ENCODE peak calls at places on chromosomes 4 and X, in four cellular contexts. One of them, this sample, is unnamed.

GRCh38 chr4:185695743-185696142 is 116.3 kb downstream of the SORBS2 start:
- DNase-seq in HepG2: no peak
- DNase-seq in K562: no peak
- DNase-seq in HCT116: no peak
- DNase-seq in this sample: no peak

GRCh38 chr4:140047017-140047640 is 106.9 kb downstream of the MAML3 start:
- DNase-seq in HepG2: no peak
- DNase-seq in K562: no peak
- DNase-seq in HCT116: no peak
- DNase-seq in this sample: no peak

GRCh38 chrX:3516051-3516541 is 169.6 kb upstream of the MXRA5 start:
- DNase-seq in HepG2: no peak
- DNase-seq in K562: no peak
- DNase-seq in HCT116: no peak
- DNase-seq in this sample: no peak

GRCh38 chr4:32136081-32136787 is 1416.1 kb downstream of the PCDH7 start:
- DNase-seq in HepG2: no peak
- DNase-seq in K562: no peak
- DNase-seq in HCT116: no peak
- DNase-seq in this sample: no peak

GRCh38 chrX:40130207-40130606 is 32.4 kb upstream of the BCOR start:
- DNase-seq in HepG2: no peak
- DNase-seq in K562: no peak
- DNase-seq in HCT116: peak; percentile 37
- DNase-seq in this sample: no peak

GRCh38 chrX:148133099-148133725 is 152.1 kb downstream of the FMR1NB start:
- DNase-seq in HepG2: no peak
- DNase-seq in K562: no peak
- DNase-seq in HCT116: no peak
- DNase-seq in this sample: no peak

GRCh38 chr4:93760284-93760683 is 68.3 kb upstream of the ATOH1 start:
- DNase-seq in HepG2: no peak
- DNase-seq in K562: no peak
- DNase-seq in HCT116: no peak
- DNase-seq in this sample: no peak

GRCh38 chr4:122966201-122966600 is 43.8 kb upstream of the NUDT6 start:
- DNase-seq in HepG2: no peak
- DNase-seq in K562: no peak
- DNase-seq in HCT116: no peak
- DNase-seq in this sample: no peak

GRCh38 chr4:108215055-108215454 is 46.3 kb upstream of the LEF1 start:
- DNase-seq in HepG2: peak; percentile 9
- DNase-seq in K562: no peak
- DNase-seq in HCT116: no peak
- DNase-seq in this sample: no peak

GRCh38 chr4:132792305-132792704 is 356.8 kb upstream of the PCDH10 start:
- DNase-seq in HepG2: no peak
- DNase-seq in K562: no peak
- DNase-seq in HCT116: no peak
- DNase-seq in this sample: no peak

GRCh38 chr4:165394275-165394674 is 15.5 kb downstream of the CPE start:
- DNase-seq in HepG2: no peak
- DNase-seq in K562: no peak
- DNase-seq in HCT116: no peak
- DNase-seq in this sample: no peak

DNA sequence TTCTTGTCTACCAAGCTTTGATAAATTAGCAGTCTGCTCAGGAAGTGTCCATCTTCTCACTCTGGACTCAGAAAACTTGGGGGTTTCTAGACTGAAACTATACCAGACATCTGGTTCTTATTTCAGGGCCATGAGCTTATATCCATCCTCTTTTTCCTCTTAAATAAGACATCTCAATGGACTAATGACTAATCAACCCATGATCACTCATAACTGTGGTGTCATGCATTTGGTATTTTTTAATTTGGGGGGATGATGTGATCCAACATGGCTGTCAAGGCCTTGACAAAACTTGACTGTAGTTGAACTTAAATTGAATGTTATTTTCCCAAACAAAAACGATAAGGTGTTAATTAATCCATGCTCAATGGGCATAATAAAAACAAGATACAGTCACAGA is 87.8 kb downstream of the GPRASP3 start:
- DNase-seq in HepG2: no peak
- DNase-seq in K562: no peak
- DNase-seq in HCT116: no peak
- DNase-seq in this sample: no peak
- TF ChIP-seq SP1 in HepG2: no peak
- TF ChIP-seq SP1 in K562: no peak
- TF ChIP-seq SP1 in HCT116: no peak
- TF ChIP-seq SP1 in this sample: no peak

DNA sequence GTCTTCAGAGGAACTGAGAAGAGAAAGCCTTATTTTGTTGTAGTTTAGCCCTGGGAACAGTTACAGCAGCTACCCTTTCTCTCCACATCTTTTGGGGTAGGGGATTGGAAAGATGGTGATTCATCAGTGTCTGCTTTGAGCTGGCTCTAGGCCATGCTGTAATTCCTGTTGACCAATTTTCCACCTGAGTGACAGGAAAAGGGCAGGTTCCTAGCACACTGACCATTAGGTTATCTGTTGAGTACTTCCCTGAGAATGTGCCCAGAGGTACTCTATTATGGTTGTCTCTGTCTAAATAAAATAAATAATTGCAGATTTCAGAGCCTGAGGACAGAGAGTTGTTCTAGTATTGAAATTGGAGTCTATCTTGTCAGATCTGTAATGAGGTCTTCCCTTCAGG is 109.0 kb downstream of the ENOX2 start:
- DNase-seq in HepG2: no peak
- DNase-seq in K562: no peak
- DNase-seq in HCT116: no peak
- DNase-seq in this sample: no peak
- TF ChIP-seq FOSL1 in HepG2: no peak
- TF ChIP-seq FOSL1 in K562: no peak
- TF ChIP-seq FOSL1 in HCT116: no peak
- TF ChIP-seq FOSL1 in this sample: no peak

GRCh38 chr4:532588-533317 is 33.7 kb downstream of the PIGG start:
- DNase-seq in HepG2: no peak
- DNase-seq in K562: peak; percentile 74
- DNase-seq in HCT116: no peak
- DNase-seq in this sample: peak; percentile 51
- TF ChIP-seq SP1 in HepG2: no peak
- TF ChIP-seq SP1 in K562: no peak
- TF ChIP-seq SP1 in HCT116: no peak
- TF ChIP-seq SP1 in this sample: no peak

GRCh38 chrX:108590496-108590895 is 145.9 kb downstream of the IRS4 start:
- DNase-seq in HepG2: no peak
- DNase-seq in K562: no peak
- DNase-seq in HCT116: no peak
- DNase-seq in this sample: no peak

GRCh38 chrX:108582151-108582550 is 142.5 kb downstream of the COL4A5 start:
- DNase-seq in HepG2: peak; percentile 2
- DNase-seq in K562: no peak
- DNase-seq in HCT116: no peak
- DNase-seq in this sample: no peak

DNA sequence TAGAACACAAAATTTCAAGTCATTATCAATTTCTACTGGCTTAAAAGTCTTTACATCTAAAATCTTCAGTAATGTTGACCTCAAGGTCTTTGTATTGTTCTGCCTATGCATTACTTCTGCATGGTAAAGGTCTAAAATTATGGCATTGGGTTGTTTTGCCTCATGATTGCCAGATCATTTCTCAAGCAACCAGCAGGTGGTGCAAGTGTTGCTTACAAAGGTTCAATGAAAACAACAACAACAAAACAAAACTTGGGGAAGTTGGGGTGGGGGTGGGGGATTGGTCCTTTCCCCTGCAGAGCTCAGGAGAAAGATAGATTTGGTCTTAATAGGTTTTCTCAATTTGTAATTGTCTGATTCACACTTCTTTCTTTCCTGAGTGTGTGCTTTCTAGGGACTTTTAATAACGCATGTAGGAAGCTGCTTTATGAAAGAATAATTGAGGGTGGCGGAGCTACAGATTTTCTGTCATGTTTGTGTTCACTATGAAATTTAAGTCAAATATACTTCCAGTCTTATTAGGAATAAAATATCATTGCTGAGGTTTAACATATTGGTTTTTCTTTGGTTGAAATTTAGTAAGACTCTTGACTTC is 145.1 kb downstream of the COL4A5 start:
- DNase-seq in HepG2: no peak
- DNase-seq in K562: peak; percentile 12
- DNase-seq in HCT116: peak; percentile 4
- DNase-seq in this sample: no peak
- TF ChIP-seq FOSL1 in HepG2: no peak
- TF ChIP-seq FOSL1 in K562: no peak
- TF ChIP-seq FOSL1 in HCT116: no peak
- TF ChIP-seq FOSL1 in this sample: no peak

GRCh38 chr4:17447056-17447455 is 64.8 kb downstream of the QDPR start:
- DNase-seq in HepG2: no peak
- DNase-seq in K562: no peak
- DNase-seq in HCT116: no peak
- DNase-seq in this sample: no peak
- TF ChIP-seq SP1 in HepG2: no peak
- TF ChIP-seq SP1 in K562: no peak
- TF ChIP-seq SP1 in HCT116: no peak
- TF ChIP-seq SP1 in this sample: no peak

This sample was measured in H1.